ENCODE peak calls at places on chromosomes 5 and 9, in four cellular contexts. O is RWPE1, S is SK-N-MC, U is MV-4-11. D is an unnamed sample.

GRCh38 chr9:107711528-107711927 is 222.0 kb upstream of the KLF4 start:
- DNase-seq in O (peak; percentile 94), S (no peak), U (no peak), D (peak; percentile 71)

GRCh38 chr5:177428574-177429217 is 2.2 kb downstream of the GRK6 start:
- DNase-seq in O (no peak), S (no peak), U (peak; percentile 58), D (no peak)

GRCh38 chr5:135203593-135204036 is 169.6 kb upstream of the PITX1 start:
- DNase-seq in O (no peak), S (peak; percentile 32), U (no peak), D (no peak)

GRCh38 chr5:179378441-179379271 is 33.4 kb upstream of the ADAMTS2 start:
- DNase-seq in O (no peak), S (no peak), U (no peak), D (no peak)

GRCh38 chr5:151718653-151719052 is 31.9 kb upstream of the SPARC start:
- DNase-seq in O (no peak), S (no peak), U (no peak), D (no peak)

GRCh38 chr5:108747111-108748009 is at the start of gene FER:
- DNase-seq in O (peak; percentile 93), S (no peak), U (no peak), D (peak; percentile 54)

GRCh38 chr5:168076561-168076991 is 214.9 kb upstream of the WWC1 start:
- DNase-seq in O (no peak), S (no peak), U (no peak), D (peak; percentile 15)

GRCh38 chr5:174056064-174056842 is 10.7 kb downstream of the NSG2 start:
- DNase-seq in O (no peak), S (peak; percentile 30), U (no peak), D (no peak)

GRCh38 chr5:18043344-18043743 is 409.1 kb downstream of the TAF11L14 start:
- DNase-seq in O (no peak), S (no peak), U (no peak), D (no peak)

GRCh38 chr5:81848368-81848767 is 97.5 kb upstream of the SSBP2 start:
- DNase-seq in O (no peak), S (no peak), U (no peak), D (no peak)

GRCh38 chr9:110207071-110207923 is 662 bp downstream of the C9orf152 start:
- DNase-seq in O (no peak), S (no peak), U (no peak), D (no peak)

GRCh38 chr9:103700558-103700957 is 393.6 kb upstream of the SMC2 start:
- DNase-seq in O (no peak), S (no peak), U (no peak), D (no peak)

GRCh38 chr9:132126837-132127236 is 35.0 kb upstream of the NTNG2 start:
- DNase-seq in O (no peak), S (no peak), U (no peak), D (no peak)

GRCh38 chr9:136013524-136014034 is 52.4 kb upstream of the UBAC1 start:
- DNase-seq in O (no peak), S (no peak), U (no peak), D (no peak)

GRCh38 chr5:56633950-56634349 is 181.4 kb upstream of the MAP3K1 start:
- DNase-seq in O (no peak), S (no peak), U (no peak), D (no peak)

GRCh38 chr9:113468716-113469448 is 5.4 kb downstream of the RGS3 start:
- DNase-seq in O (no peak), S (no peak), U (no peak), D (no peak)

GRCh38 chr9:122145462-122145861 is 14.1 kb downstream of the NDUFA8 start:
- DNase-seq in O (no peak), S (no peak), U (no peak), D (no peak)

GRCh38 chr9:131289301-131290038 is at the start of gene PLPP7:
- DNase-seq in O (no peak), S (no peak), U (peak; percentile 42), D (no peak)

GRCh38 chr5:106397700-106398099 is 1273.0 kb downstream of the EFNA5 start:
- DNase-seq in O (peak; percentile 84), S (no peak), U (peak; percentile 27), D (peak; percentile 44)

GRCh38 chr5:139354186-139354585 is 12.5 kb downstream of the PAIP2 start:
- DNase-seq in O (no peak), S (no peak), U (no peak), D (no peak)

GRCh38 chr5:108801301-108801700 is 53.6 kb downstream of the FER start:
- DNase-seq in O (no peak), S (no peak), U (no peak), D (no peak)

GRCh38 chr5:145800181-145800580 is 35.0 kb downstream of the PRELID2 start:
- DNase-seq in O (no peak), S (no peak), U (no peak), D (no peak)

GRCh38 chr9:113998114-113998513 is 80.0 kb downstream of the AMBP start:
- DNase-seq in O (no peak), S (no peak), U (no peak), D (no peak)

GRCh38 chr5:18745988-18746615 is 1111.8 kb downstream of the TAF11L14 start:
- DNase-seq in O (no peak), S (no peak), U (peak; percentile 84), D (peak; percentile 35)

GRCh38 chr9:92292338-92293074 is 991 bp downstream of the IARS1 start:
- DNase-seq in O (peak; percentile 44), S (no peak), U (peak; percentile 22), D (peak; percentile 2)

GRCh38 chr5:127011151-127011550 is 19.2 kb downstream of the MARCHF3 start:
- DNase-seq in O (peak; percentile 27), S (no peak), U (no peak), D (no peak)

GRCh38 chr9:98576859-98577258 is 131.9 kb downstream of the GABBR2 start:
- DNase-seq in O (no peak), S (no peak), U (no peak), D (no peak)

GRCh38 chr9:35882265-35882848 is 12.2 kb upstream of the OR13J1 start:
- DNase-seq in O (peak; percentile 89), S (peak; percentile 26), U (peak; percentile 7), D (peak; percentile 59)